ENCODE peak calls at places on chromosomes 5 and 9, in nine cellular contexts. One of them, this sample, is unnamed.

GRCh38 chr5:39371367-39371635 is 7.0 kb upstream of the C9 start:
- DNase-seq in body of pancreas: no peak
- DNase-seq in IMR-90: no peak
- DNase-seq in foreskin fibroblast: no peak
- DNase-seq in epithelial cell of esophagus: no peak
- DNase-seq in choroid plexus epithelial cell: no peak
- DNase-seq in Caco-2: no peak
- DNase-seq in lower lobe of right lung: no peak
- DNase-seq in HFF-Myc: no peak
- DNase-seq in this sample: no peak

GRCh38 chr5:146644811-146645210 is 128.8 kb upstream of the GPR151 start:
- DNase-seq in HFF-Myc: no peak
- DNase-seq in choroid plexus epithelial cell: no peak
- DNase-seq in epithelial cell of esophagus: no peak
- DNase-seq in foreskin fibroblast: no peak
- DNase-seq in IMR-90: no peak
- DNase-seq in Caco-2: no peak
- DNase-seq in lower lobe of right lung: no peak
- DNase-seq in body of pancreas: no peak
- DNase-seq in this sample: no peak

GRCh38 chr9:70525553-70525952 is 111.1 kb upstream of the KLF9 start:
- DNase-seq in HFF-Myc: no peak
- DNase-seq in Caco-2: no peak
- DNase-seq in body of pancreas: no peak
- DNase-seq in IMR-90: peak; percentile 27
- DNase-seq in foreskin fibroblast: peak; percentile 56
- DNase-seq in choroid plexus epithelial cell: peak; percentile 81
- DNase-seq in epithelial cell of esophagus: peak; percentile 87
- DNase-seq in lower lobe of right lung: no peak
- DNase-seq in this sample: no peak

GRCh38 chr5:150000990-150001659 is 586 bp downstream of the HMGXB3 start:
- DNase-seq in Caco-2: peak; percentile 42
- DNase-seq in epithelial cell of esophagus: peak; percentile 62
- DNase-seq in choroid plexus epithelial cell: peak; percentile 65
- DNase-seq in HFF-Myc: no peak
- DNase-seq in foreskin fibroblast: peak; percentile 60
- DNase-seq in body of pancreas: peak; percentile 44
- DNase-seq in IMR-90: peak; percentile 50
- DNase-seq in lower lobe of right lung: peak; percentile 76
- DNase-seq in this sample: no peak

GRCh38 chr5:154316223-154316967 is 125.9 kb downstream of the GALNT10 start:
- DNase-seq in Caco-2: no peak
- DNase-seq in epithelial cell of esophagus: peak; percentile 8
- DNase-seq in lower lobe of right lung: no peak
- DNase-seq in HFF-Myc: no peak
- DNase-seq in foreskin fibroblast: no peak
- DNase-seq in body of pancreas: no peak
- DNase-seq in choroid plexus epithelial cell: no peak
- DNase-seq in IMR-90: peak; percentile 34
- DNase-seq in this sample: no peak

GRCh38 chr5:135569755-135570452 is 8.9 kb downstream of the CXCL14 start:
- DNase-seq in lower lobe of right lung: no peak
- DNase-seq in IMR-90: peak; percentile 36
- DNase-seq in Caco-2: peak; percentile 80
- DNase-seq in choroid plexus epithelial cell: peak; percentile 67
- DNase-seq in HFF-Myc: no peak
- DNase-seq in foreskin fibroblast: peak; percentile 32
- DNase-seq in epithelial cell of esophagus: peak; percentile 64
- DNase-seq in body of pancreas: peak; percentile 58
- DNase-seq in this sample: no peak

GRCh38 chr5:88680253-88681132 is 202.5 kb downstream of the MEF2C start:
- DNase-seq in epithelial cell of esophagus: peak; percentile 52
- DNase-seq in IMR-90: peak; percentile 14
- DNase-seq in lower lobe of right lung: peak; percentile 80
- DNase-seq in body of pancreas: peak; percentile 76
- DNase-seq in choroid plexus epithelial cell: peak; percentile 54
- DNase-seq in HFF-Myc: no peak
- DNase-seq in Caco-2: peak; percentile 58
- DNase-seq in foreskin fibroblast: no peak
- DNase-seq in this sample: no peak

GRCh38 chr5:132001647-132002561 is 9.6 kb downstream of the ACSL6 start:
- DNase-seq in HFF-Myc: peak; percentile 26
- DNase-seq in epithelial cell of esophagus: no peak
- DNase-seq in IMR-90: peak; percentile 24
- DNase-seq in choroid plexus epithelial cell: peak; percentile 53
- DNase-seq in lower lobe of right lung: peak; percentile 28
- DNase-seq in body of pancreas: peak; percentile 30
- DNase-seq in Caco-2: peak; percentile 55
- DNase-seq in foreskin fibroblast: peak; percentile 34
- DNase-seq in this sample: no peak

GRCh38 chr5:72079288-72079687 is 28.0 kb upstream of the MAP1B start:
- DNase-seq in HFF-Myc: no peak
- DNase-seq in Caco-2: no peak
- DNase-seq in IMR-90: no peak
- DNase-seq in foreskin fibroblast: no peak
- DNase-seq in body of pancreas: no peak
- DNase-seq in lower lobe of right lung: no peak
- DNase-seq in choroid plexus epithelial cell: peak; percentile 10
- DNase-seq in epithelial cell of esophagus: no peak
- DNase-seq in this sample: no peak

GRCh38 chr5:5644249-5644648 is 221.8 kb downstream of the ICE1 start:
- DNase-seq in IMR-90: no peak
- DNase-seq in Caco-2: no peak
- DNase-seq in lower lobe of right lung: no peak
- DNase-seq in foreskin fibroblast: no peak
- DNase-seq in choroid plexus epithelial cell: no peak
- DNase-seq in HFF-Myc: no peak
- DNase-seq in body of pancreas: no peak
- DNase-seq in epithelial cell of esophagus: no peak
- DNase-seq in this sample: no peak

GRCh38 chr5:162323471-162323870 is 255.9 kb downstream of the GABRG2 start:
- DNase-seq in HFF-Myc: no peak
- DNase-seq in IMR-90: no peak
- DNase-seq in body of pancreas: no peak
- DNase-seq in foreskin fibroblast: no peak
- DNase-seq in Caco-2: no peak
- DNase-seq in lower lobe of right lung: no peak
- DNase-seq in epithelial cell of esophagus: no peak
- DNase-seq in choroid plexus epithelial cell: no peak
- DNase-seq in this sample: no peak

GRCh38 chr5:140312067-140312790 is 9.3 kb upstream of the PFDN1 start:
- DNase-seq in lower lobe of right lung: no peak
- DNase-seq in Caco-2: no peak
- DNase-seq in choroid plexus epithelial cell: peak; percentile 76
- DNase-seq in epithelial cell of esophagus: peak; percentile 95
- DNase-seq in foreskin fibroblast: peak; percentile 96
- DNase-seq in IMR-90: peak; percentile 99
- DNase-seq in body of pancreas: no peak
- DNase-seq in HFF-Myc: peak; percentile 47
- DNase-seq in this sample: peak; percentile 68

GRCh38 chr9:96061293-96061987 is 185.9 kb downstream of the ERCC6L2 start:
- DNase-seq in Caco-2: no peak
- DNase-seq in foreskin fibroblast: peak; percentile 24
- DNase-seq in lower lobe of right lung: no peak
- DNase-seq in HFF-Myc: no peak
- DNase-seq in IMR-90: peak; percentile 41
- DNase-seq in epithelial cell of esophagus: peak; percentile 23
- DNase-seq in choroid plexus epithelial cell: peak; percentile 74
- DNase-seq in body of pancreas: peak; percentile 66
- DNase-seq in this sample: no peak

GRCh38 chr5:154513669-154514084 is 35.6 kb upstream of the HAND1 start:
- DNase-seq in lower lobe of right lung: no peak
- DNase-seq in epithelial cell of esophagus: no peak
- DNase-seq in Caco-2: no peak
- DNase-seq in choroid plexus epithelial cell: peak; percentile 23
- DNase-seq in IMR-90: no peak
- DNase-seq in foreskin fibroblast: no peak
- DNase-seq in HFF-Myc: no peak
- DNase-seq in body of pancreas: no peak
- DNase-seq in this sample: no peak

GRCh38 chr5:89269721-89270120 is 386.7 kb upstream of the MEF2C start:
- DNase-seq in epithelial cell of esophagus: no peak
- DNase-seq in lower lobe of right lung: no peak
- DNase-seq in Caco-2: no peak
- DNase-seq in body of pancreas: no peak
- DNase-seq in HFF-Myc: no peak
- DNase-seq in IMR-90: no peak
- DNase-seq in choroid plexus epithelial cell: no peak
- DNase-seq in foreskin fibroblast: no peak
- DNase-seq in this sample: no peak

GRCh38 chr5:65577141-65577540 is 14.0 kb downstream of the PPWD1 start:
- DNase-seq in foreskin fibroblast: no peak
- DNase-seq in epithelial cell of esophagus: no peak
- DNase-seq in IMR-90: peak; percentile 45
- DNase-seq in Caco-2: no peak
- DNase-seq in body of pancreas: no peak
- DNase-seq in lower lobe of right lung: no peak
- DNase-seq in choroid plexus epithelial cell: peak; percentile 3
- DNase-seq in HFF-Myc: no peak
- DNase-seq in this sample: peak; percentile 21
- TF ChIP-seq CTCF in foreskin fibroblast: no peak
- TF ChIP-seq CTCF in epithelial cell of esophagus: no peak
- TF ChIP-seq CTCF in IMR-90: no peak
- TF ChIP-seq CTCF in Caco-2: no peak
- TF ChIP-seq CTCF in body of pancreas: no peak
- TF ChIP-seq CTCF in lower lobe of right lung: no peak
- TF ChIP-seq CTCF in choroid plexus epithelial cell: no peak
- TF ChIP-seq CTCF in HFF-Myc: no peak
- TF ChIP-seq CTCF in this sample: no peak

DNA sequence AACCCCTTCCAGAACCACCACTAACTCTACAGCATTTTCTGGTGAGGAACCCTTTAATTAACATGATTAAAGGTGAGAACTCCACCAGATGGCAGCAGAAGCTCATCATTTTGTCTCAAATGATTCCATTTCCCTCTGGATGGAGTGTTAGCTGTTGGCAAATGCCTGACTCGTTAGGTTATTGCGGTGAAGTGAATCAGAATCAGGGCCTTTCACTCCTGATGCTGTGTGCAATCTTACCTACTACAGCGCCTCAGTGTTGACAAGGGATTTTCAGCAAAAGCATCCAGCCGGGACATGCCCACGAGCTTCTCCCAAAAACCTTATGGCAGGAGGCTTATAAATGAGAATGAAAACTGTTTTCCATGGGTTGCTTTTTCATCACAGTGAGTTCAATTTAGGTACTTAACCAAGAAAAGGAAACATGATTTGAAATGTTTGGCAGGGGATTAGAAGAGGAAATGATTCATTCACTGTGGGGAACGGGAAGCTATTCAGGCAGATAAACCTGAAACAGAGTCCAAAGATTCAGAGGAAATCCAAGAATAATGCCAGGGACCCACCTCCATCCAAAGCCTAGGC is 48.0 kb upstream of the CAST start:
- DNase-seq in HFF-Myc: peak; percentile 85
- DNase-seq in body of pancreas: peak; percentile 63
- DNase-seq in IMR-90: peak; percentile 96
- DNase-seq in epithelial cell of esophagus: peak; percentile 96
- DNase-seq in choroid plexus epithelial cell: peak; percentile 96
- DNase-seq in Caco-2: peak; percentile 73
- DNase-seq in lower lobe of right lung: no peak
- DNase-seq in foreskin fibroblast: peak; percentile 87
- DNase-seq in this sample: peak; percentile 74
- H3K4me3 ChIP-seq in HFF-Myc: peak overlapping the region; percentile 12
- H3K4me3 ChIP-seq in body of pancreas: no peak overlapping the region
- H3K4me3 ChIP-seq in IMR-90: peak overlapping the region; percentile 1
- H3K4me3 ChIP-seq in epithelial cell of esophagus: no peak overlapping the region
- H3K4me3 ChIP-seq in choroid plexus epithelial cell: peak overlapping the region; percentile 38
- H3K4me3 ChIP-seq in Caco-2: no peak overlapping the region
- H3K4me3 ChIP-seq in lower lobe of right lung: peak overlapping the region; percentile 6
- H3K4me3 ChIP-seq in foreskin fibroblast: no peak overlapping the region
- H3K4me3 ChIP-seq in this sample: no peak overlapping the region

DNA sequence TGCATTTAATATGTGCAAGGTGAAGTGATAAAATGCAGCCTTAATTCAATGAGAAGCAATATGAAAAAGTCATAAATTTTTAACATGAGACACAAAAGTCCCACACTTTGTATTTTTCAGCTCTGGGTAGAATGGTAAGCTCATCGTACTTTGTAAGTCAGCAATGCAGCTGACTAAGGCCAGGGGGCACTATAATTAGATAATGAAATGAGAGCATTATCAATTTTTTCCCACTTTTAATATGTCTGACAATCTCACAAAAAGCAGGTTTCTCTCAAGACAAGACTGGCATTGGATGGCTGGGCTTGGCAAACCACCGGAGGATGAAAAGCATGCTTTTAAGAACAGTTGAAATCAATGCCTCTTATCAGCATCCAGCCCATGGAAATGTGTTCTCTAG is 162.8 kb downstream of the FAM174A start:
- DNase-seq in lower lobe of right lung: no peak
- DNase-seq in IMR-90: no peak
- DNase-seq in choroid plexus epithelial cell: no peak
- DNase-seq in foreskin fibroblast: no peak
- DNase-seq in epithelial cell of esophagus: no peak
- DNase-seq in body of pancreas: no peak
- DNase-seq in HFF-Myc: no peak
- DNase-seq in Caco-2: no peak
- DNase-seq in this sample: no peak
- TF ChIP-seq CTCF in lower lobe of right lung: peak; percentile 25
- TF ChIP-seq CTCF in IMR-90: peak; percentile 15
- TF ChIP-seq CTCF in choroid plexus epithelial cell: peak; percentile 51
- TF ChIP-seq CTCF in foreskin fibroblast: no peak
- TF ChIP-seq CTCF in epithelial cell of esophagus: peak; percentile 18
- TF ChIP-seq CTCF in body of pancreas: no peak
- TF ChIP-seq CTCF in HFF-Myc: no peak
- TF ChIP-seq CTCF in Caco-2: peak; percentile 13
- TF ChIP-seq CTCF in this sample: no peak

GRCh38 chr9:35097573-35097972 is 1.2 kb upstream of the PIGO start:
- DNase-seq in epithelial cell of esophagus: no peak
- DNase-seq in lower lobe of right lung: no peak
- DNase-seq in body of pancreas: no peak
- DNase-seq in HFF-Myc: no peak
- DNase-seq in Caco-2: no peak
- DNase-seq in IMR-90: no peak
- DNase-seq in foreskin fibroblast: no peak
- DNase-seq in choroid plexus epithelial cell: no peak
- DNase-seq in this sample: no peak

GRCh38 chr9:35096035-35096849 is at the start of gene PIGO:
- DNase-seq in foreskin fibroblast: peak; percentile 76
- DNase-seq in epithelial cell of esophagus: peak; percentile 91
- DNase-seq in Caco-2: peak; percentile 93
- DNase-seq in HFF-Myc: no peak
- DNase-seq in choroid plexus epithelial cell: peak; percentile 86
- DNase-seq in body of pancreas: peak; percentile 92
- DNase-seq in lower lobe of right lung: peak; percentile 95
- DNase-seq in IMR-90: peak; percentile 76
- DNase-seq in this sample: no peak

GRCh38 chr9:35091536-35091935 is 4.9 kb downstream of the PIGO start:
- DNase-seq in Caco-2: no peak
- DNase-seq in choroid plexus epithelial cell: no peak
- DNase-seq in epithelial cell of esophagus: no peak
- DNase-seq in lower lobe of right lung: no peak
- DNase-seq in foreskin fibroblast: no peak
- DNase-seq in body of pancreas: no peak
- DNase-seq in HFF-Myc: no peak
- DNase-seq in IMR-90: no peak
- DNase-seq in this sample: no peak

DNA sequence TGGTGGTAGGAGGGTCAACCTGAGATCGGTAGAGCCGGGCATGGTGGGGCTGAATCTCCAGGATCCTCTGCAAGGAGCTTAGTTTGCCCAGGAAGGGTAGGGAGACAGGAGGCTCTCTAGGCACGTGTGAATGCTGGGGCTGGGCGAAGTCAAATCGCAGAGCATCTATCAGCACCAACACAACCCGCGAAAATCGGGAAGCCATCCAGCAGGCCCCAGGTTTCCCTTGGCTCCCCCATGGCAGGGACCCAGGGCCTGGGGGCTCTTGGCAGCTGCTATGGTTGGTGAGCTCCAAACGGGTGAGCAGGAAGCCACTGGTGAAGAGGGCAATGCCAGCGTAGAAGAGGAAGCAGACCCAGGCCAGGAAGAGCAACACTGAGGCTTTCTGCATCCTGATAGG is 1.2 kb downstream of the PIGO start:
- DNase-seq in HFF-Myc: no peak
- DNase-seq in choroid plexus epithelial cell: no peak
- DNase-seq in Caco-2: no peak
- DNase-seq in foreskin fibroblast: no peak
- DNase-seq in lower lobe of right lung: no peak
- DNase-seq in epithelial cell of esophagus: no peak
- DNase-seq in IMR-90: no peak
- DNase-seq in body of pancreas: no peak
- DNase-seq in this sample: no peak
- H3K4me3 ChIP-seq in HFF-Myc: peak overlapping the region; percentile 93
- H3K4me3 ChIP-seq in choroid plexus epithelial cell: no peak overlapping the region
- H3K4me3 ChIP-seq in Caco-2: peak overlapping the region; percentile 83
- H3K4me3 ChIP-seq in foreskin fibroblast: peak overlapping the region; percentile 92
- H3K4me3 ChIP-seq in lower lobe of right lung: peak overlapping the region; percentile 86
- H3K4me3 ChIP-seq in epithelial cell of esophagus: peak overlapping the region; percentile 94
- H3K4me3 ChIP-seq in IMR-90: no peak overlapping the region
- H3K4me3 ChIP-seq in body of pancreas: no peak overlapping the region
- H3K4me3 ChIP-seq in this sample: no peak overlapping the region